ENCODE peak calls at places on chromosomes 16 and 17, in seven cellular contexts. D, N, G, J, S, F and K are unnamed samples.
A peak's percentile ranks its signal among the peaks of the same experiment; 100 is the strongest.

GRCh38 chr17:77471984-77472836 is 331.4 kb downstream of the SEC14L1 start:
- DNase-seq in N (peak; percentile 56), F (peak; percentile 92), S (no peak), G (peak; percentile 85), D (no peak), J (peak; percentile 61), K (no peak)

GRCh38 chr17:1347681-1348318 is 52.2 kb downstream of the YWHAE start:
- DNase-seq in S (no peak), J (no peak), D (no peak), F (no peak), N (peak; percentile 47), G (peak; percentile 53), K (no peak)

GRCh38 chr17:6555331-6556120 is 829 bp downstream of the PITPNM3 start:
- DNase-seq in F (peak; percentile 79), S (no peak), J (no peak), G (no peak), N (peak; percentile 55), D (no peak), K (peak; percentile 27)

GRCh38 chr16:81694494-81695285 is 84.4 kb upstream of the PLCG2 start:
- DNase-seq in G (no peak), J (no peak), D (no peak), S (no peak), F (no peak), N (no peak), K (no peak)

GRCh38 chr17:39576187-39576586 is 31.5 kb downstream of the NEUROD2 start:
- DNase-seq in N (no peak), F (peak; percentile 35), G (no peak), D (no peak), S (no peak), J (no peak), K (no peak)

GRCh38 chr16:27894441-27894840 is 169.1 kb downstream of the GSG1L start:
- DNase-seq in N (no peak), S (no peak), J (no peak), F (no peak), D (no peak), G (no peak), K (no peak)

GRCh38 chr16:64990101-64990500 is 131.8 kb downstream of the CDH11 start:
- DNase-seq in F (no peak), J (no peak), S (no peak), N (no peak), G (no peak), D (no peak), K (no peak)

GRCh38 chr16:72612718-72613117 is 435.2 kb downstream of the ZFHX3 start:
- DNase-seq in N (no peak), S (no peak), F (no peak), G (no peak), D (no peak), J (no peak), K (no peak)

GRCh38 chr17:81034779-81035388 is at the start of gene BAIAP2:
- DNase-seq in S (peak; percentile 97), J (peak; percentile 85), D (no peak), G (peak; percentile 99), F (peak; percentile 93), N (peak; percentile 98), K (peak; percentile 91)

GRCh38 chr17:41559548-41559947 is 12.3 kb downstream of the KRT9 start:
- DNase-seq in G (no peak), F (peak; percentile 50), D (no peak), J (no peak), N (no peak), S (no peak), K (no peak)

GRCh38 chr16:24993722-24994686 is 21.2 kb downstream of the ARHGAP17 start:
- DNase-seq in D (peak; percentile 85), S (no peak), N (no peak), F (peak; percentile 75), G (no peak), J (no peak), K (no peak)

GRCh38 chr16:12208341-12209035 is 232.0 kb downstream of the SNX29 start:
- DNase-seq in D (no peak), J (no peak), N (no peak), S (no peak), G (no peak), F (no peak), K (no peak)

GRCh38 chr17:75937652-75938051 is 3.2 kb downstream of the FBF1 start:
- DNase-seq in D (no peak), S (no peak), G (no peak), N (no peak), J (no peak), F (no peak), K (no peak)

GRCh38 chr17:20059728-20060188 is 50.6 kb downstream of the SPECC1 start:
- DNase-seq in G (no peak), S (no peak), F (peak; percentile 57), N (no peak), D (peak; percentile 77), J (no peak), K (no peak)

GRCh38 chr16:27243725-27244362 is 24.7 kb downstream of the NSMCE1 start:
- DNase-seq in D (no peak), N (no peak), F (no peak), G (peak; percentile 55), J (no peak), S (no peak), K (no peak)

GRCh38 chr17:56543280-56543679 is 50.2 kb upstream of the NOG start:
- DNase-seq in G (no peak), S (no peak), N (no peak), J (no peak), F (no peak), D (no peak), K (no peak)

GRCh38 chr16:84631153-84631466 is 13.2 kb upstream of the COTL1 start:
- DNase-seq in F (no peak), G (no peak), S (no peak), N (no peak), D (no peak), J (no peak), K (no peak)

GRCh38 chr16:85104821-85105391 is 7.4 kb downstream of the CIBAR2 start:
- DNase-seq in N (no peak), S (no peak), G (peak; percentile 68), D (no peak), J (no peak), F (no peak), K (no peak)

GRCh38 chr16:67394271-67395104 is 1.2 kb upstream of the TPPP3 start:
- DNase-seq in N (no peak), S (no peak), D (no peak), F (no peak), J (no peak), G (peak; percentile 80), K (no peak)

GRCh38 chr17:34917381-34917780 is 43.9 kb downstream of the CCT6B start:
- DNase-seq in J (no peak), F (no peak), G (no peak), D (no peak), S (no peak), N (no peak), K (no peak)

GRCh38 chr17:18947866-18948265 is 4.1 kb upstream of the SLC5A10 start:
- DNase-seq in J (no peak), D (no peak), N (no peak), G (no peak), F (no peak), S (no peak), K (no peak)

GRCh38 chr17:82866521-82867214 is 26.8 kb upstream of the ZNF750 start:
- DNase-seq in D (no peak), F (no peak), J (no peak), N (no peak), S (no peak), G (no peak), K (no peak)

GRCh38 chr16:80433617-80434016 is 107.2 kb upstream of the DYNLRB2 start:
- DNase-seq in N (no peak), J (no peak), D (no peak), F (peak; percentile 61), S (no peak), G (no peak), K (no peak)

GRCh38 chr16:58448890-58449289 is 51.1 kb upstream of the NDRG4 start:
- DNase-seq in D (no peak), S (no peak), J (no peak), N (no peak), F (no peak), G (no peak), K (no peak)

GRCh38 chr17:69141802-69142472 is at the start of gene ABCA6:
- DNase-seq in N (no peak), D (no peak), G (no peak), S (no peak), J (peak; percentile 45), F (peak; percentile 70), K (no peak)

GRCh38 chr17:50939795-50940684 is 73.9 kb upstream of the TOB1 start:
- DNase-seq in D (no peak), J (no peak), N (no peak), S (no peak), G (peak; percentile 66), F (no peak), K (no peak)
- TF ChIP-seq CTCF in D (no peak), J (no peak), N (no peak), S (no peak), G (no peak), F (no peak), K (no peak)

GRCh38 chr17:9802294-9802693 is 10.9 kb upstream of the DHRS7C start:
- DNase-seq in F (peak; percentile 86), N (no peak), J (no peak), S (no peak), D (no peak), G (no peak), K (no peak)
- TF ChIP-seq CTCF in F (no peak), N (no peak), J (no peak), S (no peak), D (no peak), G (no peak), K (no peak)

DNA sequence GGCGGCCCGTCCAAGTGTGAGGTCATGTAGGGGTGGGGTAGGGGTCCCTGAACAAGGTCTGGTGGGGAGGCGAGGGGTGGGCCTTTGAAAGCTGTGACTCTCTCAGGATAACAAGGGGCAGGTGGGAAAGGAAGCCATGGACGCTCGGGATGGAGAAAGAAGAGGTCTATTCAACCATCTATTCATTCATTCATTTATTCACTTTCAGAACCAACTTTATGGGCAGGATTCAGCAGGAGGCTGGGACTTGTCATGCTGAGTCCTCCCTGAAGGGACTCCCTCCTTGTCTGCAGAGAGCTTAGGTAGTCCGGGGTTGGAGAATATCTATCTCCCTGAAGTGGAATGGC is 8.6 kb upstream of the CD300A start:
- DNase-seq in F (no peak), G (peak; percentile 85), S (no peak), J (no peak), D (no peak), N (no peak), K (no peak)
- TF ChIP-seq CTCF in F (no peak), G (no peak), S (no peak), J (no peak), D (no peak), N (no peak), K (no peak)

DNA sequence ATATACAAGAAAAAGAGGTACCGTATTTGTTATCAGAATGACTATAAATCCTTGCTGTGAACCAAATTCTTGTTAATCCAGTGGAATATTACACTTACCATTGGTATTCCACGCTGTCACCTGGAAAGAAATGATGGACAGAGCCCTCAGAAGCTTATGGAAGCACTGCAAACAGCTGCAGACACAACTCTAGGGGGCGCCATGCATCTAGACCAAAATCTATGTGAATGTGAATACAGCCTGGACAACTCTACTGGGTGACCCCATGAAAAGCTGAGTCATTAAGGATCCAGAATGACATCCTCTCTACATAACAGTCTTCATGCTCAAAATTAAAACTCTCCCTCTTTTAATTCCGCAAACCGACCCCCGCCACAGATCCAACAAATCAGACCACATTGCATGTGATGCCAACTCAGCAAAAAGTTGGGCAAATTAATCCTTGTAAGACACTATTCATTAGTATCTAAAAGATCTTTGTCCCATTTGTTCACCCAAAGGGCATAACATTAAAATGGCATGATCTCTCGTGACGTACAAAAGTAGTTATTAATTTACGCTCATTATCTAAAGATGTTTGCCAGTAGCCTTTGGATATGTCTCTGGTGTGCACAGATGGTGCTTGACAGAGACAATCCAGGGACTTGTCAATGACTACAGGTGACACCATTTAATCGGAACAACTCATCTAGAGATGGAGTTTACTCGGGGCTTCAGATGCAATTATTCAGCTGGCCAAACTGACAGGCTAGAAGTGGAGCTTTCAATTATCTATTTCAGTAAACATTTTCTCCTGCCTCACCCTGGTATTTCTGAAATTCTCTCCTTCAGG is 552.7 kb upstream of the PSMD7 start:
- DNase-seq in J (no peak), D (no peak), F (peak; percentile 14), N (no peak), S (no peak), G (no peak), K (no peak)
- TF ChIP-seq CTCF in J (no peak), D (peak; percentile 16), F (no peak), N (no peak), S (peak; percentile 17), G (no peak), K (no peak)